ENCODE peak calls at places on chromosome 4, in five cellular contexts. E is breast epithelium, J is body of pancreas, Q is heart left ventricle, D is ovary. X is an unnamed sample.

GRCh38 chr4:8821151-8821950 is 50.3 kb downstream of the HMX1 start:
- DNase-seq in Q (no peak), J (no peak), D (no peak), E (peak), X (no peak)

GRCh38 chr4:26058537-26058936 is 144.5 kb downstream of the SMIM20 start:
- DNase-seq in D (no peak), E (peak), J (peak), Q (no peak), X (peak)

GRCh38 chr4:147581601-147582350 is 35.4 kb upstream of the TMEM184C start:
- DNase-seq in E (no peak), Q (no peak), D (no peak), J (no peak), X (no peak)

GRCh38 chr4:85762204-85762884 is 287.4 kb downstream of the ARHGAP24 start:
- DNase-seq in D (peak), J (peak), Q (no peak), E (no peak), X (no peak)

GRCh38 chr4:188779586-188779985 is 640.3 kb downstream of the TRIML1 start:
- DNase-seq in J (no peak), D (no peak), Q (no peak), E (no peak), X (no peak)

GRCh38 chr4:7708981-7709380 is 230.7 kb downstream of the AFAP1 start:
- DNase-seq in E (no peak), Q (no peak), J (no peak), D (no peak), X (no peak)

GRCh38 chr4:101304916-101305315 is 42.4 kb downstream of the PPP3CA start:
- DNase-seq in Q (no peak), E (no peak), D (no peak), J (no peak), X (no peak)

GRCh38 chr4:95061220-95061619 is 303.5 kb downstream of the BMPR1B start:
- DNase-seq in Q (no peak), E (no peak), J (no peak), D (no peak), X (no peak)

GRCh38 chr4:58665649-58666048 is 1555.5 kb upstream of the IGFBP7 start:
- DNase-seq in E (no peak), Q (no peak), J (no peak), D (no peak), X (no peak)

GRCh38 chr4:129342820-129343219 is 246.9 kb downstream of the C4orf33 start:
- DNase-seq in Q (no peak), E (no peak), J (no peak), D (no peak), X (no peak)

GRCh38 chr4:78692815-78693156 is 83.4 kb upstream of the BMP2K start:
- DNase-seq in D (no peak), Q (no peak), J (no peak), E (no peak), X (no peak)

GRCh38 chr4:78766026-78766425 is 10.1 kb upstream of the BMP2K start:
- DNase-seq in D (no peak), E (no peak), J (no peak), Q (no peak), X (no peak)

GRCh38 chr4:88382621-88383020 is 4.0 kb downstream of the HERC6 start:
- DNase-seq in D (no peak), E (no peak), Q (no peak), J (no peak), X (no peak)

GRCh38 chr4:8745828-8746225 is 125.8 kb downstream of the HMX1 start:
- DNase-seq in D (no peak), J (no peak), E (no peak), Q (no peak), X (no peak)

GRCh38 chr4:90317785-90318184 is 190.6 kb downstream of the CCSER1 start:
- DNase-seq in D (no peak), E (no peak), Q (no peak), J (no peak), X (no peak)

GRCh38 chr4:180641495-180641894 is 1601.7 kb upstream of the TENM3 start:
- DNase-seq in E (no peak), Q (no peak), J (no peak), D (no peak), X (no peak)

GRCh38 chr4:148573284-148573683 is 131.1 kb upstream of the NR3C2 start:
- DNase-seq in J (no peak), Q (no peak), D (no peak), E (no peak), X (no peak)

GRCh38 chr4:75630174-75630931 is at the start of gene CDKL2:
- DNase-seq in E (peak), J (peak), D (peak), Q (peak), X (peak)
- TF ChIP-seq POLR2A in E (no peak), J (peak), D (no peak), Q (no peak), X (no peak)

GRCh38 chr4:39664828-39665731 is 26.4 kb upstream of the SMIM14 start:
- DNase-seq in D (no peak), J (no peak), Q (no peak), E (no peak), X (no peak)

GRCh38 chr4:39668835-39669234 is 29.1 kb upstream of the UBE2K start:
- DNase-seq in D (no peak), E (no peak), J (no peak), Q (no peak), X (no peak)
- H3K4me3 ChIP-seq in D (no peak), E (no peak), J (no peak), Q (no peak), X (no peak)

DNA sequence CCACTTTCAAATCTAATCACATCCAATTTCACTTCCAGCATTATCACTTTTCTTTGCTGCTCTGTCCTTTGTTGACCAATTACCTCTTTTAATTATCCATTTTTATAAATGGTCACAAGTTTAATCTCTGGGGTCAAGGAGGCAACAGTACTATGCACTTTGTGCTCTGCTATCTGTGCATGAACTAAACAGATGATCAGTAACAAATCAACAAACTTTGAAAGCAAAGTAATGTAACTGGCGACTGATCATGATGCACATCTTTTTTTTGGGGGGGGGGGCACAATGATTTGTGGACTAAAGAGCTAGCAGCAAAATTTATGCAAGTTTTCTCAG is 1.5 kb upstream of the SEC31A start:
- DNase-seq in Q (no peak), J (no peak), E (no peak), D (no peak), X (no peak)
- H3K27ac ChIP-seq in Q (no peak), J (no peak), E (no peak), D (no peak), X (no peak)

DNA sequence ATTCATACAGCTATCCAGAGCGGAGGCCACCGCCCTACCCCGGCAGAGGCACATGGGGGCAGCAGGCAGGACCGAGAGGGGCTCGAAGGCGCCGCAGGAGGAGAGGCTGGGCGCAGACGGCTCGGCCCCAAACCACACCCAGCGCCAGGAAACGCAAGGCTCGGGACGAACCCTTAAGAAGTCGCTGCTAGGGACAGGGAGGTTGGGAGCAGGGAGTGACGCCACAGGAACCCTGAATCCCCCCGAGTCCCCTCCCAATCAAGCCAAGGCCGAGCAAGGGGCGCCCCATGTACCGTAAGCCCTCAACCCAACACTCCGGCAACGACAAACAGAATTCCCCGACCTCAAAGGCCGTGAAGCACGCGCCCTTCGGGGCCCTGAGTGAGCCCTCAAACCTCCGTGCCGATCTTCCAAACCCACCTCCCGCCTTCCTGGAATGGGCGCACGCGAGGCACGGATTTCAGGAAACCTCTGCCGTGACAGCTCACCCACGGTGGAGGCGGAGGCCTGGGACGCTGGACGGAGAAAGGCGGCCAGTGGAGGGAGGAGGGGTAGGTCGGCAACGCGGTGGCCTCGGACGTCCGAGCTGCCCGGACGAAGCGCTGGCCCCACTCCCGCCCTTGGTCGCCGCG is 1.8 kb downstream of the ZFYVE28 start:
- DNase-seq in Q (peak), E (no peak), J (no peak), D (no peak), X (no peak)
- TF ChIP-seq POLR2A in Q (no peak), E (no peak), J (no peak), D (no peak), X (no peak)

DNA sequence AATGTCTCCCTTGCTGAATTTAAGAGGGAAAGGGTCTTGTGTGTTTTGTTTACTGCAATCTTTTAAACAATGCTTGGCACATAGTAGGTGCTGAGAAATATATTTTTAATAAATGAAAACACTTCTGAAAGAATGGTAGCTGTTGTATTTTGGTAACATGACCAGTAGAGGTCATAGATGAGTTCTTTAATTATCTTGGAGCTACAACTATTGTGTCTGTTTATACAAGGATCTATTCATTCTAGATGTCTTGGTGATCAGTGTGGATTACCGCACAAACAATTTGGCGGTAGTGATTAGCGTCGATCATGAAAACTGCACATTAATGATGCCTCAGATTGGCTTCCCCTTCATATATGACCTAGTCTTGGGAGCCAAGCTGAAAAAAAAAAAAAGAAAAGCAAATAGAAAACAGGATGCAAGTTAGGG is 21.4 kb upstream of the SCRG1 start:
- DNase-seq in Q (no peak), E (no peak), D (no peak), J (no peak), X (no peak)
- H3K4me3 ChIP-seq in Q (peak), E (no peak), D (no peak), J (no peak), X (no peak)

X was measured in prostate gland.